ENCODE peak calls at places on chromosome 13, in six cellular contexts. O, R, Z, X, J and M are unnamed samples.

GRCh38 chr13:41122838-41123237 is 9.8 kb downstream of the KBTBD6 start:
- DNase-seq in O (no peak), R (no peak), Z (no peak), X (no peak), J (no peak), M (no peak)

GRCh38 chr13:105144936-105145335 is 1390.5 kb downstream of the EFNB2 start:
- DNase-seq in O (no peak), R (no peak), Z (no peak), X (no peak), J (no peak), M (no peak)

GRCh38 chr13:24894277-24894971 is 130.5 kb downstream of the RNF17 start:
- DNase-seq in O (peak; percentile 34), R (no peak), Z (no peak), X (no peak), J (no peak), M (no peak)

GRCh38 chr13:26425439-26426358 is 131.8 kb upstream of the WASF3 start:
- DNase-seq in O (no peak), R (peak; percentile 4), Z (no peak), X (no peak), J (peak; percentile 64), M (no peak)

GRCh38 chr13:46168341-46168740 is 13.6 kb downstream of the LCP1 start:
- DNase-seq in O (no peak), R (no peak), Z (no peak), X (peak; percentile 30), J (no peak), M (no peak)

GRCh38 chr13:50387124-50387581 is 371.9 kb downstream of the KCNRG start:
- DNase-seq in O (peak; percentile 89), R (no peak), Z (no peak), X (peak; percentile 26), J (no peak), M (no peak)

GRCh38 chr13:33992891-33993336 is 175.0 kb downstream of the RFC3 start:
- DNase-seq in O (no peak), R (no peak), Z (no peak), X (no peak), J (no peak), M (no peak)

GRCh38 chr13:106132216-106132615 is 403.2 kb downstream of the EFNB2 start:
- DNase-seq in O (no peak), R (no peak), Z (no peak), X (no peak), J (no peak), M (no peak)

GRCh38 chr13:101354895-101355294 is 61.4 kb downstream of the NALCN start:
- DNase-seq in O (no peak), R (no peak), Z (no peak), X (no peak), J (no peak), M (no peak)

GRCh38 chr13:40388617-40389016 is 277.8 kb downstream of the FOXO1 start:
- DNase-seq in O (peak; percentile 85), R (no peak), Z (peak; percentile 44), X (peak; percentile 78), J (no peak), M (no peak)

GRCh38 chr13:87671824-87672603 is 843 bp downstream of the SLITRK5 start:
- DNase-seq in O (peak; percentile 87), R (no peak), Z (no peak), X (no peak), J (peak; percentile 39), M (no peak)

GRCh38 chr13:112376050-112376681 is at the start of gene SPACA7:
- DNase-seq in O (peak; percentile 85), R (no peak), Z (no peak), X (no peak), J (no peak), M (no peak)

GRCh38 chr13:27979001-27979643 is 9.4 kb downstream of the URAD start:
- DNase-seq in O (no peak), R (no peak), Z (no peak), X (no peak), J (no peak), M (no peak)

GRCh38 chr13:59157181-59157580 is 1006.5 kb downstream of the DIAPH3 start:
- DNase-seq in O (no peak), R (no peak), Z (no peak), X (no peak), J (no peak), M (no peak)

GRCh38 chr13:38566526-38566925 is 120.4 kb upstream of the FREM2 start:
- DNase-seq in O (no peak), R (no peak), Z (no peak), X (no peak), J (no peak), M (no peak)

GRCh38 chr13:113948034-113948742 is 25.7 kb downstream of the C13orf46 start:
- DNase-seq in O (no peak), R (no peak), Z (no peak), X (no peak), J (no peak), M (no peak)

GRCh38 chr13:33052446-33052845 is 36.2 kb downstream of the KL start:
- DNase-seq in O (no peak), R (peak; percentile 44), Z (no peak), X (no peak), J (no peak), M (no peak)

GRCh38 chr13:49533011-49533410 is 37.3 kb downstream of the PHF11 start:
- DNase-seq in O (no peak), R (no peak), Z (no peak), X (no peak), J (no peak), M (no peak)

GRCh38 chr13:23618341-23618740 is 48.1 kb downstream of the TNFRSF19 start:
- DNase-seq in O (no peak), R (peak; percentile 71), Z (no peak), X (no peak), J (no peak), M (peak; percentile 73)

GRCh38 chr13:24742986-24743385 is 21.0 kb upstream of the RNF17 start:
- DNase-seq in O (no peak), R (no peak), Z (no peak), X (no peak), J (no peak), M (no peak)

GRCh38 chr13:37481005-37481857 is 117.3 kb downstream of the POSTN start:
- DNase-seq in O (no peak), R (no peak), Z (no peak), X (no peak), J (no peak), M (no peak)

GRCh38 chr13:46052314-46053161 is at the start of gene ZC3H13:
- DNase-seq in O (peak; percentile 96), R (peak; percentile 94), Z (peak; percentile 71), X (peak; percentile 91), J (peak; percentile 96), M (peak; percentile 90)

GRCh38 chr13:104024416-104025170 is 958.4 kb upstream of the SLC10A2 start:
- DNase-seq in O (no peak), R (no peak), Z (no peak), X (no peak), J (no peak), M (peak; percentile 20)

GRCh38 chr13:110089100-110089499 is 217.9 kb downstream of the COL4A1 start:
- DNase-seq in O (no peak), R (no peak), Z (no peak), X (no peak), J (no peak), M (no peak)

GRCh38 chr13:97567510-97568243 is 133.7 kb downstream of the RAP2A start:
- DNase-seq in O (no peak), R (no peak), Z (no peak), X (no peak), J (no peak), M (no peak)

GRCh38 chr13:65594255-65594654 is 1635.9 kb downstream of the PCDH9 start:
- DNase-seq in O (no peak), R (peak; percentile 49), Z (no peak), X (no peak), J (no peak), M (peak; percentile 26)

GRCh38 chr13:67204731-67205130 is 25.4 kb downstream of the PCDH9 start:
- DNase-seq in O (no peak), R (no peak), Z (no peak), X (no peak), J (no peak), M (no peak)

GRCh38 chr13:67632590-67632989 is 402.5 kb upstream of the PCDH9 start:
- DNase-seq in O (no peak), R (no peak), Z (no peak), X (no peak), J (no peak), M (no peak)

GRCh38 chr13:78187781-78188180 is 269.1 kb upstream of the EDNRB start:
- DNase-seq in O (no peak), R (no peak), Z (no peak), X (no peak), J (no peak), M (no peak)